ENCODE peak calls at places on chromosome 19, in six cellular contexts. Z is psoas muscle, M is H1, N is A549, I is lower leg skin, J is AG10803. G is an unnamed sample.

GRCh38 chr19:18657590-18658365 is 20.9 kb downstream of the KLHL26 start:
- DNase-seq in Z (peak; percentile 69), M (no peak), I (no peak), J (peak; percentile 32), N (no peak), G (no peak)

GRCh38 chr19:7522072-7522922 is at the start of gene MCOLN1:
- DNase-seq in N (peak; percentile 99), M (peak; percentile 99), Z (peak; percentile 100), I (peak; percentile 99), J (peak; percentile 94), G (peak; percentile 99)

GRCh38 chr19:18895038-18895827 is 725 bp downstream of the CERS1 start:
- DNase-seq in Z (peak; percentile 57), J (peak; percentile 13), M (peak; percentile 80), I (no peak), N (peak; percentile 66), G (no peak)

GRCh38 chr19:41744850-41745249 is 10.5 kb upstream of the CEACAM6 start:
- DNase-seq in Z (no peak), M (no peak), N (no peak), J (no peak), I (no peak), G (no peak)

GRCh38 chr19:43532571-43532961 is 422 bp upstream of the ZNF575 start:
- DNase-seq in I (peak; percentile 32), N (peak; percentile 79), Z (no peak), M (no peak), J (no peak), G (no peak)

GRCh38 chr19:33231511-33231910 is 5.9 kb upstream of the SLC7A10 start:
- DNase-seq in N (no peak), I (no peak), J (peak; percentile 79), M (no peak), Z (no peak), G (no peak)

GRCh38 chr19:751501-752341 is 809 bp downstream of the MISP start:
- DNase-seq in N (peak; percentile 84), M (no peak), Z (peak; percentile 47), J (peak; percentile 81), I (no peak), G (peak; percentile 70)

GRCh38 chr19:10918359-10918758 is 10.1 kb downstream of the YIPF2 start:
- DNase-seq in M (no peak), I (no peak), Z (no peak), N (no peak), J (no peak), G (no peak)

GRCh38 chr19:34120846-34121639 is 51.3 kb upstream of the LSM14A start:
- DNase-seq in Z (no peak), I (no peak), M (peak; percentile 67), N (peak; percentile 87), J (peak; percentile 50), G (no peak)

GRCh38 chr19:16527971-16528521 is 14.2 kb downstream of the CHERP start:
- DNase-seq in N (no peak), I (no peak), Z (no peak), J (no peak), M (peak; percentile 70), G (no peak)

GRCh38 chr19:45766919-45767346 is 2.1 kb downstream of the SIX5 start:
- DNase-seq in N (no peak), Z (no peak), M (peak; percentile 60), J (no peak), I (peak; percentile 25), G (no peak)

DNA sequence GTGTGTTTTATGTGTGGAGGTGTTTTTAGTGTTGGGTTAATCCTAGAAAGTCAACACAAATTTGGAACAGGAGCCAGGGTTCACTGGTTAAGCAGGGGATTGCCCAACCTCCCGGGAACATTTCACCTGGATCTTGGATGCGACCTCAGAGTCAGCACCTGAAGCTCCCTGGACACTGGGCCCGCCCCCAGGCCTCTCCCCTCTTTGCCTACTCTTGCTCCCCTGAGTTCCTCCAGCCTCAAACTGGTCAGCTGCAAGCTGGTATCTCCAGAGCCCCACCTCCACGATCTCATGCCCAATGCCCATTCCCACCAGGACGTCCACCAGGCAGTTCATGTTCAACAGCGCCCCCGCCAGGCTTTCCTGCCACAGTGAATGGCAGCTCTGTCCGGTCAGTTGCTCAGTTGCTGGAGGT is 9.7 kb downstream of the HSD17B14 start:
- DNase-seq in I (no peak), J (no peak), M (peak; percentile 85), N (no peak), Z (no peak), G (no peak)
- TF ChIP-seq CTCF in I (no peak), J (peak; percentile 13), M (peak; percentile 83), N (no peak), Z (no peak), G (no peak)

GRCh38 chr19:48799358-48800300 is 11.2 kb downstream of the BCAT2 start:
- DNase-seq in I (no peak), J (no peak), Z (no peak), N (no peak), M (no peak), G (no peak)
- TF ChIP-seq CTCF in I (no peak), J (no peak), Z (no peak), N (no peak), M (no peak), G (no peak)

GRCh38 chr19:47608908-47609879 is at the start of gene BICRA:
- DNase-seq in Z (peak; percentile 89), N (peak; percentile 84), J (peak; percentile 77), I (peak; percentile 74), M (peak; percentile 88), G (peak; percentile 68)

GRCh38 chr19:47607564-47608073 is 1.3 kb upstream of the BICRA start:
- DNase-seq in Z (no peak), M (no peak), J (no peak), I (no peak), N (no peak), G (no peak)

GRCh38 chr19:47610546-47610894 is 1.6 kb downstream of the BICRA start:
- DNase-seq in M (no peak), J (no peak), N (no peak), Z (no peak), I (no peak), G (no peak)

GRCh38 chr19:47609885-47610545 is 1.1 kb downstream of the BICRA start:
- DNase-seq in Z (peak; percentile 55), I (no peak), N (no peak), J (peak; percentile 48), M (peak; percentile 72), G (peak; percentile 56)

GRCh38 chr19:47608074-47608907 is 643 bp upstream of the BICRA start:
- DNase-seq in J (peak; percentile 92), Z (peak; percentile 95), N (peak; percentile 94), I (peak; percentile 92), M (peak; percentile 97), G (peak; percentile 85)
- TF ChIP-seq CTCF in J (peak; percentile 42), Z (peak; percentile 43), N (no peak), I (no peak), M (no peak), G (peak; percentile 38)

DNA sequence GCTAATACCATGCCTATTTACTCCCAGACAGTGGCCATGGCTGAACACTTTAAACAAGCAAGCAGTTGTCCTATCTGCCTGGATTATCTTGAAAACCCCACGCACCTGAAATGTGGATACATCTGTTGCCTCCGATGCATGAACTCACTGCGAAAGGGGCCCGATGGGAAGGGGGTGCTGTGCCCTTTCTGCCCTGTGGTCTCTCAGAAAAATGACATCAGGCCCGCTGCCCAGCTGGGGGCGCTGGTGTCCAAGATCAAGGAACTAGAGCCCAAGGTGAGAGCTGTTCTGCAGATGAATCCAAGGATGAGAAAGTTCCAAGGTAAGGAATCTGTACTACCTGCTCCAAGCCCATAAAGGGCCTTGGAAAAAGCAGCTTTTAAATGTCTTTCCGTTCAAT is 8.6 kb downstream of the RFPL4AL1 start:
- DNase-seq in J (no peak), Z (no peak), M (peak; percentile 40), I (no peak), N (no peak), G (no peak)
- TF ChIP-seq CTCF in J (no peak), Z (no peak), M (peak; percentile 14), I (no peak), N (no peak), G (peak; percentile 4)

DNA sequence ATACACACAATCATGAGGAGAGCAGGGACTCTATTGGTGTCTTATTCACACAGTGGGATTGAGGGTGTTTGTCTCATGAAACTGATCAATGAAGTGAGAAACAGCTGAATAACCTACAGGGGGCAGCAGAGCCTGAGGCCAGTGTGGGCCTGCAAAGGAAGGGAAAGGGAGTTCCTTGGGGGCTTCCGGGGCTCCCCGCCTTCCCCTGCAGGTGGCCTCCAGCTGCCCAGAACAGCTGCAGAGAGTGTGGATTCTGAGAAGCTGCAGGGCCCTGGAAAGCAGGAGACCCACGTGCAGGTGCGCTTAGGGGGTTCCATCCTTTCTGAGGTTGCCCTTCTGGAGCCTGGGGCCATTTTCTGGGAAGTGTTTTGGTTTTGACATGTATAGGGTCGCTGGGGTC is 20.1 kb downstream of the ZNF763 start:
- DNase-seq in N (no peak), I (no peak), Z (no peak), J (no peak), M (peak; percentile 72), G (no peak)
- TF ChIP-seq CTCF in N (no peak), I (no peak), Z (no peak), J (no peak), M (peak; percentile 61), G (peak; percentile 27)

GRCh38 chr19:49761625-49762311 is 1.3 kb downstream of the TSKS start:
- DNase-seq in J (peak; percentile 67), N (no peak), M (no peak), I (no peak), Z (peak; percentile 42), G (no peak)
- TF ChIP-seq CTCF in J (peak; percentile 46), N (no peak), M (no peak), I (no peak), Z (no peak), G (no peak)

GRCh38 chr19:30738047-30738446 is 365.9 kb downstream of the ZNF536 start:
- DNase-seq in M (no peak), N (no peak), J (no peak), Z (no peak), I (no peak), G (no peak)

GRCh38 chr19:30731596-30731995 is 359.4 kb downstream of the ZNF536 start:
- DNase-seq in N (no peak), I (no peak), Z (no peak), M (no peak), J (no peak), G (no peak)

GRCh38 chr19:30739394-30739793 is 367.2 kb downstream of the ZNF536 start:
- DNase-seq in Z (no peak), J (peak; percentile 44), I (peak; percentile 56), N (no peak), M (no peak), G (no peak)

DNA sequence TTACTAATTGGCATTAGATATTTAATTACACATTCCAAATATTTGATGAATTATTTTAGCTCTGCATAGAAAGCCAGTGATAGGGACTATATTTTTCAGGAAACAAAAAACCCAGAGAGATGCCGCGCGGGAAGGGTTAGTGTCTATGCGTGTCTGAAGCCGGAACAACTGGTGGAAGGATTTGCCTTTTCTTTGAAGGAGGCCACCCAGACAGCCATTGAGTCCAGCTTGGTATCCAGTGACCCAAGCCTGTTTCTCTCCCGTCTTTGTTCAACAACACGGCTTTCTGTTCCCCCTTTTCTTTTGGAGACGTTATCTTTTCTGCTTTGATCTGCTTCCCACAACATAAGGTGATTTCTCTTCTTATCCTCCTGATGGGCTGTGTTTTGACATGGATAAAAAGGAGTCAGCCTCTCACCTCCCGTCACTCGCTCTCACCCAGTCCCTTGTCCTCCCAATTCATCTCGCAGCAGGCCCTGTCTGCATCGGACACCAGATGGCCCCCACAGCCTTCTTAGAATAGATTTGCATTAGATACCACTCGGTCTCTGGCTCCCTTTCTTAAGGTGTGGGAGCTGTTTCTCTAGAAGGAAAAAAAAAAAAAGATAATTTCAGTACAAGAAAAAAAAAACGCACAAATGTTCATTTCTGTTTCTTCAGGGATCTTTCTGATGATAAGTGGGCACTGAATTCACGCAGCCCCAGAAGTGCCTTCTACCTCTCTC is 361.8 kb downstream of the ZNF536 start:
- DNase-seq in J (no peak), Z (no peak), I (no peak), N (no peak), M (no peak), G (no peak)
- TF ChIP-seq CTCF in J (no peak), Z (no peak), I (no peak), N (no peak), M (no peak), G (no peak)

G was measured in CD14-positive monocyte.